ENCODE peak calls at places on chromosomes 6 and 20, in eight cellular contexts. P is LoVo, T is NCI-H1105, Z is WTC11, W is EL, S is AG08395, Y is RPMI7951, G is astrocyte of the cerebellum. M is an unnamed sample.

GRCh38 chr6:4253604-4254211 is 118.3 kb upstream of the ECI2 start:
- DNase-seq in P (peak), T (peak), Z (no peak), W (peak), S (peak), Y (peak), G (peak), M (no peak)

GRCh38 chr20:33561981-33562601 is 72.2 kb downstream of the CBFA2T2 start:
- DNase-seq in P (peak), T (peak), Z (no peak), W (peak), S (peak), Y (peak), G (peak), M (no peak)

GRCh38 chr20:54208492-54209044 is 681 bp downstream of the PFDN4 start:
- DNase-seq in P (peak), T (no peak), Z (no peak), W (peak), S (peak), Y (peak), G (peak), M (peak)

GRCh38 chr20:36051318-36052116 is 83.1 kb downstream of the CNBD2 start:
- DNase-seq in P (no peak), T (no peak), Z (peak), W (no peak), S (no peak), Y (no peak), G (no peak), M (no peak)

GRCh38 chr6:108561742-108562502 is 1.2 kb downstream of the FOXO3 start:
- DNase-seq in P (no peak), T (peak), Z (peak), W (peak), S (no peak), Y (no peak), G (no peak), M (no peak)

GRCh38 chr20:10502098-10502526 is 67.0 kb downstream of the SLX4IP start:
- DNase-seq in P (no peak), T (no peak), Z (no peak), W (no peak), S (no peak), Y (peak), G (no peak), M (no peak)

GRCh38 chr20:47677314-47678129 is 107.8 kb downstream of the SULF2 start:
- DNase-seq in P (peak), T (peak), Z (peak), W (peak), S (peak), Y (peak), G (no peak), M (peak)

GRCh38 chr6:30231067-30231466 is 17.9 kb upstream of the TRIM26 start:
- DNase-seq in P (no peak), T (no peak), Z (no peak), W (no peak), S (no peak), Y (peak), G (no peak), M (no peak)

GRCh38 chr6:37977715-37978114 is 158.2 kb downstream of the ZFAND3 start:
- DNase-seq in P (no peak), T (no peak), Z (no peak), W (no peak), S (no peak), Y (no peak), G (no peak), M (no peak)

GRCh38 chr20:23257848-23258746 is 92.5 kb upstream of the NXT1 start:
- DNase-seq in P (no peak), T (peak), Z (no peak), W (peak), S (peak), Y (peak), G (peak), M (no peak)

GRCh38 chr6:130132286-130132701 is 90.5 kb downstream of the SAMD3 start:
- DNase-seq in P (no peak), T (no peak), Z (no peak), W (no peak), S (no peak), Y (no peak), G (no peak), M (no peak)

GRCh38 chr6:71238351-71238750 is 50.3 kb upstream of the OGFRL1 start:
- DNase-seq in P (no peak), T (no peak), Z (no peak), W (peak), S (peak), Y (peak), G (no peak), M (no peak)

GRCh38 chr6:163583558-163583957 is 169.0 kb downstream of the QKI start:
- DNase-seq in P (no peak), T (no peak), Z (no peak), W (no peak), S (no peak), Y (no peak), G (no peak), M (no peak)

GRCh38 chr20:47178277-47178676 is 178.2 kb downstream of the ZMYND8 start:
- DNase-seq in P (no peak), T (no peak), Z (no peak), W (no peak), S (no peak), Y (no peak), G (no peak), M (no peak)

GRCh38 chr6:159203304-159204005 is 34.3 kb downstream of the FNDC1 start:
- DNase-seq in P (no peak), T (no peak), Z (no peak), W (peak), S (peak), Y (peak), G (peak), M (no peak)

GRCh38 chr6:70811788-70812187 is 144.1 kb downstream of the SMAP1 start:
- DNase-seq in P (no peak), T (no peak), Z (no peak), W (peak), S (no peak), Y (no peak), G (no peak), M (no peak)

GRCh38 chr6:33088258-33088930 is 12.6 kb downstream of the HLA-DPB1 start:
- DNase-seq in P (no peak), T (no peak), Z (no peak), W (no peak), S (no peak), Y (no peak), G (no peak), M (no peak)

GRCh38 chr6:83908813-83909212 is 49.3 kb downstream of the CYB5R4 start:
- DNase-seq in P (no peak), T (no peak), Z (no peak), W (peak), S (no peak), Y (no peak), G (peak), M (no peak)

GRCh38 chr6:90978046-90978445 is 391.2 kb upstream of the MAP3K7 start:
- DNase-seq in P (no peak), T (no peak), Z (no peak), W (no peak), S (no peak), Y (no peak), G (no peak), M (no peak)

GRCh38 chr20:407953-408842 is at the start of gene RBCK1:
- DNase-seq in P (peak), T (peak), Z (peak), W (peak), S (peak), Y (peak), G (peak), M (peak)

GRCh38 chr20:47318596-47319516 is 37.6 kb downstream of the ZMYND8 start:
- DNase-seq in P (peak), T (no peak), Z (peak), W (peak), S (peak), Y (peak), G (no peak), M (no peak)

GRCh38 chr6:130632897-130633296 is 194.3 kb upstream of the SMLR1 start:
- DNase-seq in P (no peak), T (no peak), Z (peak), W (no peak), S (no peak), Y (no peak), G (no peak), M (no peak)

GRCh38 chr6:75444899-75445298 is 48.7 kb downstream of the FILIP1 start:
- DNase-seq in P (no peak), T (no peak), Z (no peak), W (no peak), S (no peak), Y (no peak), G (no peak), M (no peak)

GRCh38 chr6:108113557-108114519 is 39.3 kb upstream of the OSTM1 start:
- DNase-seq in P (peak), T (peak), Z (peak), W (peak), S (peak), Y (peak), G (peak), M (peak)

GRCh38 chr6:148869589-148869988 is 122.8 kb downstream of the UST start:
- DNase-seq in P (no peak), T (no peak), Z (no peak), W (peak), S (peak), Y (peak), G (peak), M (no peak)

GRCh38 chr6:42727084-42727601 is 4.7 kb upstream of the PRPH2 start:
- DNase-seq in P (no peak), T (no peak), Z (peak), W (peak), S (no peak), Y (no peak), G (no peak), M (no peak)

GRCh38 chr20:61968932-61969331 is 96.7 kb downstream of the TAF4 start:
- DNase-seq in P (no peak), T (no peak), Z (no peak), W (no peak), S (no peak), Y (no peak), G (no peak), M (no peak)

GRCh38 chr6:52284131-52284459 is 447 bp downstream of the MCM3 start:
- DNase-seq in P (peak), T (peak), Z (peak), W (peak), S (no peak), Y (peak), G (no peak), M (peak)

GRCh38 chr6:26121141-26122004 is 34.1 kb downstream of the HFE start:
- DNase-seq in P (peak), T (no peak), Z (no peak), W (peak), S (no peak), Y (no peak), G (no peak), M (peak)

GRCh38 chr20:51462566-51463276 is 79.8 kb downstream of the NFATC2 start:
- DNase-seq in P (no peak), T (no peak), Z (no peak), W (peak), S (peak), Y (peak), G (no peak), M (no peak)

GRCh38 chr6:131789219-131789618 is 18.6 kb upstream of the ENPP1 start:
- DNase-seq in P (no peak), T (no peak), Z (no peak), W (peak), S (no peak), Y (peak), G (no peak), M (no peak)

GRCh38 chr6:103280417-103280816 is 1579.3 kb downstream of the HACE1 start:
- DNase-seq in P (no peak), T (no peak), Z (no peak), W (no peak), S (no peak), Y (no peak), G (no peak), M (no peak)

GRCh38 chr6:168035098-168035660 is 37.7 kb downstream of the KIF25 start:
- DNase-seq in P (peak), T (peak), Z (peak), W (peak), S (peak), Y (peak), G (peak), M (no peak)

GRCh38 chr6:170111816-170112582 is 178.9 kb downstream of the DLL1 start:
- DNase-seq in P (no peak), T (no peak), Z (no peak), W (no peak), S (no peak), Y (no peak), G (no peak), M (no peak)